ENCODE peak calls at places on chromosomes 4 and X, in six cellular contexts. S is CD8-positive, alpha-beta T cell; V is cardiac muscle cell; P is choroid plexus epithelial cell; X is AG04449; M is CD4-positive, CD25-positive, alpha-beta regulatory T cell. O is an unnamed sample.

GRCh38 chr4:76764251-76764650 is 133.7 kb downstream of the SOWAHB start:
- DNase-seq in S (no peak), V (peak), X (no peak), P (peak), M (no peak), O (peak)

GRCh38 chrX:69195810-69196209 is 30.6 kb upstream of the PJA1 start:
- DNase-seq in X (no peak), S (no peak), P (no peak), M (no peak), V (no peak), O (no peak)

GRCh38 chr4:172514801-172515200 is 653.8 kb upstream of the GALNT7 start:
- DNase-seq in P (peak), V (no peak), X (no peak), M (no peak), S (no peak), O (no peak)

GRCh38 chrX:133085785-133086184 is 11.1 kb downstream of the USP26 start:
- DNase-seq in V (no peak), M (no peak), X (no peak), S (no peak), P (no peak), O (no peak)

GRCh38 chr4:7371122-7371941 is 63.4 kb downstream of the PSAPL1 start:
- DNase-seq in V (peak), P (peak), M (no peak), S (no peak), X (no peak), O (peak)

GRCh38 chrX:13698432-13698831 is 9.5 kb downstream of the RAB9A start:
- DNase-seq in M (no peak), P (no peak), X (no peak), V (no peak), S (no peak), O (no peak)

GRCh38 chr4:90069151-90069550 is 58.0 kb upstream of the CCSER1 start:
- DNase-seq in M (no peak), S (no peak), V (peak), P (peak), X (no peak), O (no peak)

GRCh38 chrX:53713987-53714579 is 27.6 kb upstream of the HUWE1 start:
- DNase-seq in V (no peak), S (no peak), X (no peak), M (no peak), P (peak), O (no peak)

GRCh38 chr4:177127658-177128057 is 182.0 kb upstream of the NEIL3 start:
- DNase-seq in X (no peak), V (no peak), P (peak), S (no peak), M (no peak), O (no peak)

GRCh38 chrX:123731258-123731986 is 1.4 kb downstream of the THOC2 start:
- DNase-seq in V (peak), P (peak), M (no peak), S (no peak), X (no peak), O (peak)

GRCh38 chrX:30212172-30212571 is 3.2 kb upstream of the MAGEB2 start:
- DNase-seq in M (no peak), S (no peak), P (no peak), V (no peak), X (no peak), O (no peak)

GRCh38 chrX:134580947-134581346 is 77.3 kb downstream of the PLAC1 start:
- DNase-seq in X (no peak), V (peak), S (no peak), M (no peak), P (no peak), O (peak)

GRCh38 chrX:17679820-17680219 is 57.5 kb upstream of the SCML1 start:
- DNase-seq in X (no peak), M (no peak), S (no peak), V (no peak), P (no peak), O (no peak)

GRCh38 chr4:141548791-141549190 is 87.6 kb upstream of the IL15 start:
- DNase-seq in S (no peak), P (peak), M (no peak), V (no peak), X (no peak), O (peak)

GRCh38 chr4:128869801-128870509 is 60.5 kb downstream of the JADE1 start:
- DNase-seq in X (no peak), S (no peak), M (no peak), P (no peak), V (no peak), O (no peak)

GRCh38 chr4:24519649-24520048 is 64.7 kb downstream of the DHX15 start:
- DNase-seq in S (no peak), P (peak), V (peak), X (no peak), M (no peak), O (no peak)

GRCh38 chrX:44903107-44903506 is 30.1 kb downstream of the KDM6A start:
- DNase-seq in V (peak), S (no peak), X (peak), P (peak), M (no peak), O (peak)

GRCh38 chrX:40173662-40174593 is 76.2 kb upstream of the BCOR start:
- DNase-seq in V (peak), X (no peak), M (peak), P (peak), S (no peak), O (peak)

GRCh38 chr4:39178706-39179105 is 3.6 kb upstream of the WDR19 start:
- DNase-seq in S (no peak), P (no peak), M (no peak), V (peak), X (no peak), O (peak)

GRCh38 chr4:7460591-7460990 is 25.9 kb upstream of the PSAPL1 start:
- DNase-seq in X (no peak), V (peak), P (peak), S (no peak), M (no peak), O (peak)

GRCh38 chr4:166460769-166461550 is 587.9 kb downstream of the TLL1 start:
- DNase-seq in M (no peak), S (no peak), P (peak), X (no peak), V (peak), O (no peak)

GRCh38 chr4:154858166-154858565 is 77.1 kb downstream of the RBM46 start:
- DNase-seq in X (no peak), M (no peak), S (no peak), P (no peak), V (no peak), O (no peak)

GRCh38 chr4:151994429-151994828 is 233.6 kb upstream of the GATB start:
- DNase-seq in M (no peak), S (no peak), V (no peak), X (no peak), P (no peak), O (no peak)

GRCh38 chrX:102042706-102043325 is 82.7 kb upstream of the TCEAL2 start:
- DNase-seq in M (no peak), V (no peak), S (no peak), P (no peak), X (peak), O (no peak)

DNA sequence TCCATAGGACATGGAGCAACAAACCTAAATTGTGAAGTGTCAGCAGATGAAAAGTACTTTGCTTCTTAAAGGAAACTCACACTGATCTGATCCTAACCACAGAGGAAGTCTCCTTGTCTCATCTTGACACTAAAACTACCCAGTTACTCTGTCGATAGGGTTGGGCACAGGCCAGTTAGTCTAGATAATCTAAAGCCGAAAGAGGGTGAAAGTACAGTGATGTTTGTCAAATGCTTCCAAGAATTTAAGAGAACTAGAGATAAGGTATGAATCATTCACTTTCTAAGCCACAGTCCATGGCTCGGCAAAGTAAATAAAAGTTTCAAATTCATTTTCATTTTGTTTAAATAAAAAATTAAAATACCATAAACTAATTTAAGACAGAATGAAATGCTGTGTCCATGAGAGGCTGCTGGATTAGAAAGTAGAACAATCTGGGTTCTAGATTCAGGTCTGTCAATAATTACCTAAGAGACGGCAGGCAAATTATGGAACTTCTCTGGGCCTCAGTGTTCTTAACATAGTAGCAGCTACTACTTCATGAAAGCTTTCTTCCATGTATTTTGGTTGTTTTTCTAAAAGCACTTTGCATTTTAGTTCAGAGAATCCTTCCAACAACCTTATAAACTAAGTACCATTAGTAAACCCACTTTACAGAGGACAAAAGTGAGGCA is 176.7 kb downstream of the LDB2 start:
- DNase-seq in X (no peak), P (peak), V (peak), S (no peak), M (no peak), O (peak)
- H3K4me3 ChIP-seq in X (no peak), P (no peak), V (no peak), S (no peak), M (no peak), O (no peak)

GRCh38 chr4:168978001-168978700 is 31.9 kb downstream of the CBR4 start:
- DNase-seq in X (peak), P (peak), M (no peak), V (peak), S (no peak), O (peak)
- H3K4me3 ChIP-seq in X (no peak), P (no peak), M (no peak), V (no peak), S (no peak), O (no peak)

GRCh38 chrX:139194571-139195280 is 335.8 kb upstream of the F9 start:
- DNase-seq in P (no peak), V (no peak), M (no peak), S (no peak), X (no peak), O (no peak)
- H3K4me3 ChIP-seq in P (no peak), V (peak), M (no peak), S (no peak), X (no peak), O (peak)

DNA sequence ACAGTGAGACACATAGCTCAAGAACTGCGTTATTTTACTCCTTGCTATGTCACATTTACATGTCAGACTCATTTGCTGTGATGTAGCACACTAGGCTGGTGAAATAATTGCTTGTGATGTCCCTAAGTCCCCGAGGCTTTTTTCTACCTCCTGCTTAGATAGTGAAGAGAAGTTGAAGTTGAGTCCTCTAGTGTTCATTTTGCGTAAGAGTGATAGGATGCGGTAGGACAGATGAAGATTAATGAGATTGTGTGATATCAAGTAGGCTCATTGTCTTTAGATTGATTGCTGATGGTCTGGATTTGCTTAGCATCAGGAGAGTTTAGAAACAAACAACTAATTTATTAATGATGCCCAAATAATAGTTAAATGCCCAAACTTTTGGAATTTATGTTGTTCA is 173.6 kb upstream of the NUDT6 start:
- DNase-seq in P (peak), S (no peak), M (no peak), V (peak), X (no peak), O (peak)
- H3K4me3 ChIP-seq in P (no peak), S (no peak), M (no peak), V (no peak), X (no peak), O (no peak)

DNA sequence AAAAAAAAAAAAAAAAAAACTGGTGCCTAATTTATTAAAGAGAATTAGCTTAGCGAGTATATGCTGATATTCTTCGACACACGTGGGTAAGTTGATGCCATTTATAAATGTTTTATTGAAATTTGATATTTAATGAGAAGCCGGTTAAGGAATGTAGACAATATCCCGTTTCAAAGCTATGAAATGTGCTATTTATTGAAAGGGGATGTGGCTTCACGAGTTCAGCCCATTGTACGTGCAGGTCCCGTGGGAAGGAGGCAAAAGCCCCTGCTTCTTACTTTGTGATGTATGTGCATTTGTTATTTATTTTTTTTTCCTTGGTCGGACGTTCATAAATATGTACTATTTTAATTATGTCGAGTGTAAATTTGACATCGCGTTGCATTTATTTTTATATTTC is 20.2 kb downstream of the SHOX start:
- DNase-seq in M (no peak), V (no peak), X (no peak), P (no peak), S (no peak), O (no peak)
- H3K4me3 ChIP-seq in M (no peak), V (no peak), X (no peak), P (no peak), S (no peak), O (no peak)

O was measured in fibroblast of villous mesenchyme.